ENCODE peak calls at places on chromosomes 2 and 18, in eight cellular contexts. One of them, this sample, is unnamed.

GRCh38 chr2:218839430-218839829 is 7.8 kb upstream of the PRKAG3 start:
- DNase-seq in stomach: no peak
- DNase-seq in PC-9: no peak
- DNase-seq in A549: no peak
- DNase-seq in H9: no peak
- DNase-seq in Peyer's patch: no peak
- DNase-seq in tibial artery: no peak
- DNase-seq in right cardiac atrium: no peak
- DNase-seq in this sample: no peak

GRCh38 chr18:25055076-25055475 is 296.9 kb downstream of the ZNF521 start:
- DNase-seq in A549: no peak
- DNase-seq in Peyer's patch: no peak
- DNase-seq in stomach: no peak
- DNase-seq in right cardiac atrium: no peak
- DNase-seq in tibial artery: no peak
- DNase-seq in PC-9: no peak
- DNase-seq in H9: no peak
- DNase-seq in this sample: no peak

GRCh38 chr2:221405521-221405920 is 166.6 kb downstream of the EPHA4 start:
- DNase-seq in right cardiac atrium: no peak
- DNase-seq in Peyer's patch: no peak
- DNase-seq in H9: no peak
- DNase-seq in tibial artery: no peak
- DNase-seq in stomach: no peak
- DNase-seq in A549: no peak
- DNase-seq in PC-9: no peak
- DNase-seq in this sample: no peak

GRCh38 chr2:126482582-126483464 is 173.1 kb upstream of the GYPC start:
- DNase-seq in PC-9: no peak
- DNase-seq in tibial artery: no peak
- DNase-seq in stomach: no peak
- DNase-seq in Peyer's patch: no peak
- DNase-seq in right cardiac atrium: peak; percentile 48
- DNase-seq in A549: peak; percentile 31
- DNase-seq in H9: peak; percentile 78
- DNase-seq in this sample: no peak

GRCh38 chr2:183148967-183149366 is 24.7 kb downstream of the NUP35 start:
- DNase-seq in tibial artery: no peak
- DNase-seq in H9: no peak
- DNase-seq in PC-9: no peak
- DNase-seq in Peyer's patch: no peak
- DNase-seq in right cardiac atrium: no peak
- DNase-seq in stomach: no peak
- DNase-seq in A549: no peak
- DNase-seq in this sample: no peak

GRCh38 chr2:62163106-62163831 is 32.6 kb upstream of the B3GNT2 start:
- DNase-seq in stomach: no peak
- DNase-seq in tibial artery: no peak
- DNase-seq in Peyer's patch: no peak
- DNase-seq in H9: no peak
- DNase-seq in PC-9: no peak
- DNase-seq in A549: no peak
- DNase-seq in right cardiac atrium: no peak
- DNase-seq in this sample: no peak

GRCh38 chr18:58927659-58928058 is 63.0 kb downstream of the ZNF532 start:
- DNase-seq in tibial artery: no peak
- DNase-seq in Peyer's patch: no peak
- DNase-seq in H9: no peak
- DNase-seq in PC-9: no peak
- DNase-seq in right cardiac atrium: no peak
- DNase-seq in stomach: no peak
- DNase-seq in A549: no peak
- DNase-seq in this sample: no peak

GRCh38 chr18:35355140-35355618 is 11.0 kb upstream of the ZNF24 start:
- DNase-seq in stomach: peak; percentile 73
- DNase-seq in A549: peak; percentile 50
- DNase-seq in Peyer's patch: peak; percentile 84
- DNase-seq in right cardiac atrium: peak; percentile 81
- DNase-seq in PC-9: peak; percentile 27
- DNase-seq in H9: peak; percentile 87
- DNase-seq in tibial artery: peak; percentile 82
- DNase-seq in this sample: peak; percentile 58

GRCh38 chr18:6294119-6294784 is 120.5 kb downstream of the L3MBTL4 start:
- DNase-seq in stomach: no peak
- DNase-seq in PC-9: no peak
- DNase-seq in Peyer's patch: no peak
- DNase-seq in right cardiac atrium: no peak
- DNase-seq in H9: no peak
- DNase-seq in tibial artery: no peak
- DNase-seq in A549: no peak
- DNase-seq in this sample: no peak

GRCh38 chr2:156182132-156182531 is 150.4 kb downstream of the NR4A2 start:
- DNase-seq in right cardiac atrium: no peak
- DNase-seq in stomach: peak; percentile 44
- DNase-seq in H9: no peak
- DNase-seq in PC-9: peak; percentile 52
- DNase-seq in tibial artery: no peak
- DNase-seq in A549: peak; percentile 15
- DNase-seq in Peyer's patch: peak; percentile 44
- DNase-seq in this sample: no peak

GRCh38 chr2:102103992-102104871 is 38.3 kb upstream of the IL1R1 start:
- DNase-seq in Peyer's patch: peak; percentile 77
- DNase-seq in tibial artery: peak; percentile 87
- DNase-seq in right cardiac atrium: peak; percentile 80
- DNase-seq in H9: no peak
- DNase-seq in A549: peak; percentile 71
- DNase-seq in stomach: peak; percentile 74
- DNase-seq in PC-9: peak; percentile 37
- DNase-seq in this sample: peak; percentile 62

GRCh38 chr2:132731431-132731830 is 61.4 kb upstream of the LYPD1 start:
- DNase-seq in PC-9: no peak
- DNase-seq in right cardiac atrium: no peak
- DNase-seq in stomach: no peak
- DNase-seq in A549: no peak
- DNase-seq in Peyer's patch: no peak
- DNase-seq in tibial artery: no peak
- DNase-seq in H9: no peak
- DNase-seq in this sample: no peak

GRCh38 chr2:11396690-11396985 is 52.2 kb upstream of the ROCK2 start:
- DNase-seq in Peyer's patch: no peak
- DNase-seq in A549: no peak
- DNase-seq in H9: no peak
- DNase-seq in PC-9: no peak
- DNase-seq in right cardiac atrium: no peak
- DNase-seq in stomach: no peak
- DNase-seq in tibial artery: no peak
- DNase-seq in this sample: no peak

GRCh38 chr2:11395971-11396689 is 51.7 kb upstream of the ROCK2 start:
- DNase-seq in Peyer's patch: no peak
- DNase-seq in tibial artery: no peak
- DNase-seq in PC-9: no peak
- DNase-seq in stomach: no peak
- DNase-seq in right cardiac atrium: no peak
- DNase-seq in A549: no peak
- DNase-seq in H9: no peak
- DNase-seq in this sample: no peak

GRCh38 chr2:11395389-11395788 is 51.0 kb upstream of the ROCK2 start:
- DNase-seq in stomach: no peak
- DNase-seq in H9: no peak
- DNase-seq in right cardiac atrium: peak; percentile 65
- DNase-seq in A549: no peak
- DNase-seq in PC-9: no peak
- DNase-seq in Peyer's patch: no peak
- DNase-seq in tibial artery: no peak
- DNase-seq in this sample: no peak

GRCh38 chr2:11397513-11397912 is 53.1 kb upstream of the ROCK2 start:
- DNase-seq in H9: no peak
- DNase-seq in right cardiac atrium: no peak
- DNase-seq in Peyer's patch: no peak
- DNase-seq in A549: no peak
- DNase-seq in stomach: no peak
- DNase-seq in tibial artery: no peak
- DNase-seq in PC-9: no peak
- DNase-seq in this sample: no peak

GRCh38 chr2:11397046-11397445 is 52.6 kb upstream of the ROCK2 start:
- DNase-seq in PC-9: no peak
- DNase-seq in tibial artery: no peak
- DNase-seq in stomach: no peak
- DNase-seq in H9: no peak
- DNase-seq in A549: no peak
- DNase-seq in Peyer's patch: no peak
- DNase-seq in right cardiac atrium: peak; percentile 75
- DNase-seq in this sample: peak; percentile 45
- H3K4me1 ChIP-seq in PC-9: no peaks in the 10 kb centered on the region
- H3K4me1 ChIP-seq in tibial artery: no peaks in the 10 kb centered on the region
- H3K4me1 ChIP-seq in stomach: peaks cover 10% of the 10 kb centered on the region
- H3K4me1 ChIP-seq in H9: no peaks in the 10 kb centered on the region
- H3K4me1 ChIP-seq in A549: peaks cover 28% of the 10 kb centered on the region
- H3K4me1 ChIP-seq in Peyer's patch: no peaks in the 10 kb centered on the region
- H3K4me1 ChIP-seq in right cardiac atrium: peaks cover 12% of the 10 kb centered on the region
- H3K4me1 ChIP-seq in this sample: peaks cover 54% of the 10 kb centered on the region

DNA sequence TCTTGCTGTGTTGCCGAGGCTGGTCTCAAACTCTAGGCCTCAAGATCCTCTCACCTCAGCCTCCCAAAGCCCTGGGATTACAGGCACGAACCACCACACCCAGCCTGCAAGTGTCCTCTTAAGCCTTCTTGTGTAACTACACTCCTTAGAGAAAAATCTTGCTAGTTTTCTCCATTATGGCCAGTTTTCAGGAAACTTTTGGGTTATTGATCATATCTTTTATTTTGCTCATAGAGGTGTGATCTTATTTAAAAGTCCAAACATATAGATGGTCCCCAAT is 2.4 kb downstream of the SOCS6 start:
- DNase-seq in A549: peak; percentile 63
- DNase-seq in right cardiac atrium: no peak
- DNase-seq in Peyer's patch: no peak
- DNase-seq in stomach: no peak
- DNase-seq in H9: no peak
- DNase-seq in tibial artery: no peak
- DNase-seq in PC-9: no peak
- DNase-seq in this sample: no peak
- H3K27ac ChIP-seq in A549: peak overlapping the region; percentile 95
- H3K27ac ChIP-seq in right cardiac atrium: peak overlapping the region; percentile 15
- H3K27ac ChIP-seq in Peyer's patch: no peak overlapping the region
- H3K27ac ChIP-seq in stomach: no peak overlapping the region
- H3K27ac ChIP-seq in H9: no peak overlapping the region
- H3K27ac ChIP-seq in tibial artery: no peak overlapping the region
- H3K27ac ChIP-seq in PC-9: peak overlapping the region; percentile 61
- H3K27ac ChIP-seq in this sample: no peak overlapping the region

GRCh38 chr2:118810766-118811165 is 36.7 kb downstream of the EN1 start:
- DNase-seq in Peyer's patch: no peak
- DNase-seq in tibial artery: no peak
- DNase-seq in right cardiac atrium: no peak
- DNase-seq in PC-9: no peak
- DNase-seq in A549: no peak
- DNase-seq in H9: no peak
- DNase-seq in stomach: no peak
- DNase-seq in this sample: no peak
- H3K4me1 ChIP-seq in Peyer's patch: no peaks in the 10 kb centered on the region
- H3K4me1 ChIP-seq in tibial artery: no peaks in the 10 kb centered on the region
- H3K4me1 ChIP-seq in right cardiac atrium: no peaks in the 10 kb centered on the region
- H3K4me1 ChIP-seq in PC-9: no peaks in the 10 kb centered on the region
- H3K4me1 ChIP-seq in A549: no peaks in the 10 kb centered on the region
- H3K4me1 ChIP-seq in H9: peaks cover 9% of the 10 kb centered on the region
- H3K4me1 ChIP-seq in stomach: no peaks in the 10 kb centered on the region
- H3K4me1 ChIP-seq in this sample: no peaks in the 10 kb centered on the region

GRCh38 chr2:9985531-9985930 is 34.0 kb downstream of the GRHL1 start:
- DNase-seq in Peyer's patch: no peak
- DNase-seq in stomach: no peak
- DNase-seq in right cardiac atrium: no peak
- DNase-seq in H9: no peak
- DNase-seq in A549: no peak
- DNase-seq in tibial artery: no peak
- DNase-seq in PC-9: no peak
- DNase-seq in this sample: no peak
- H3K27ac ChIP-seq in Peyer's patch: no peak overlapping the region
- H3K27ac ChIP-seq in stomach: no peak overlapping the region
- H3K27ac ChIP-seq in right cardiac atrium: no peak overlapping the region
- H3K27ac ChIP-seq in H9: no peak overlapping the region
- H3K27ac ChIP-seq in A549: no peak overlapping the region
- H3K27ac ChIP-seq in tibial artery: peak overlapping the region; percentile 68
- H3K27ac ChIP-seq in PC-9: no peak overlapping the region
- H3K27ac ChIP-seq in this sample: no peak overlapping the region

GRCh38 chr2:237662671-237663093 is 35.3 kb downstream of the LRRFIP1 start:
- DNase-seq in tibial artery: peak; percentile 95
- DNase-seq in H9: peak; percentile 94
- DNase-seq in PC-9: peak; percentile 96
- DNase-seq in right cardiac atrium: peak; percentile 91
- DNase-seq in stomach: peak; percentile 96
- DNase-seq in A549: no peak
- DNase-seq in Peyer's patch: peak; percentile 91
- DNase-seq in this sample: peak; percentile 87
- H3K4me1 ChIP-seq in tibial artery: no peaks in the 10 kb centered on the region
- H3K4me1 ChIP-seq in H9: no peaks in the 10 kb centered on the region
- H3K4me1 ChIP-seq in PC-9: peaks cover 46% of the 10 kb centered on the region
- H3K4me1 ChIP-seq in right cardiac atrium: peaks cover 2% of the 10 kb centered on the region
- H3K4me1 ChIP-seq in stomach: peaks cover 31% of the 10 kb centered on the region
- H3K4me1 ChIP-seq in A549: no peaks in the 10 kb centered on the region
- H3K4me1 ChIP-seq in Peyer's patch: peaks cover 14% of the 10 kb centered on the region
- H3K4me1 ChIP-seq in this sample: peaks cover 50% of the 10 kb centered on the region

DNA sequence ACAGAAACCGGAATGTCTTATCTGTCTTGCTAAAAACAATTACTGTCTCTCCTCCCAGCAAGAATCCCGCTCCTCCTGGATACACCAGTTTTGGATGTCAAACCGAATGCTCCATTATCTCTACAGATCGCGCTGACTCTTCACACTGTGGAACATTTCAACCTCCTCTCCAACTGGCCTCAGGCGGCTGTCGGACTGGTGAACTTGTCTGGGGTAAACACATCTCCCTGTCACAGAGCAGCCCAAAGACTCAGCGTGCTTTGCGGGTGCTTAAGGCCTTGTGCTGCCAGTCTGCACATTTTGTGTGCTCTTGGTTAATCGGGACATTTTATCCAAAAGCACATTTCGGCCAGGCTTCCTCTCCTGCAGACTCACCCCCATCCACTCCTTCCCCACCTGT is 173.1 kb downstream of the ICOS start:
- DNase-seq in Peyer's patch: no peak
- DNase-seq in A549: no peak
- DNase-seq in tibial artery: no peak
- DNase-seq in PC-9: no peak
- DNase-seq in H9: no peak
- DNase-seq in right cardiac atrium: peak; percentile 31
- DNase-seq in stomach: no peak
- DNase-seq in this sample: no peak
- H3K27ac ChIP-seq in Peyer's patch: no peak overlapping the region
- H3K27ac ChIP-seq in A549: no peak overlapping the region
- H3K27ac ChIP-seq in tibial artery: no peak overlapping the region
- H3K27ac ChIP-seq in PC-9: no peak overlapping the region
- H3K27ac ChIP-seq in H9: no peak overlapping the region
- H3K27ac ChIP-seq in right cardiac atrium: peak overlapping the region; percentile 46
- H3K27ac ChIP-seq in stomach: no peak overlapping the region
- H3K27ac ChIP-seq in this sample: peak overlapping the region; percentile 69

DNA sequence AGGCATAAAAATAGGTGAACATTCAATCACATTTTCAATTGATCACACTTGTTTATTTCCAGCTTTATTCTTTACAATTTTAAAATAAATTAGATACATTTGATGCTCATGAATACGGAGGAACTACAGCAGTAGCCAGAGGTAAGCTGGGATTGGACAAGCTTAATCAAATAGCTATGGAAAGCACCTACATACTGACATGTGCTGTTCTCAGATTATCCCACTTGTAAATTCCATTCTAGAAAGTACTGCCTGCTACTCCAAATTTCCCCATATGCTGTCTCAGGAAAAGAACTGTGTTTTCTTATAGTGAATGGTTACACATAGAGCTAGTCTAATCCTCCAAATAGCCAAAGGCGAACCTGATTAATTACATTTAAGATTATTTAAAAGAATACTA is 24.2 kb downstream of the PELI1 start:
- DNase-seq in H9: no peak
- DNase-seq in Peyer's patch: no peak
- DNase-seq in A549: no peak
- DNase-seq in stomach: no peak
- DNase-seq in PC-9: no peak
- DNase-seq in right cardiac atrium: no peak
- DNase-seq in tibial artery: no peak
- DNase-seq in this sample: no peak
- H3K4me1 ChIP-seq in H9: no peaks in the 10 kb centered on the region
- H3K4me1 ChIP-seq in Peyer's patch: peaks cover 44% of the 10 kb centered on the region
- H3K4me1 ChIP-seq in A549: peaks cover 6% of the 10 kb centered on the region
- H3K4me1 ChIP-seq in stomach: peaks cover 35% of the 10 kb centered on the region
- H3K4me1 ChIP-seq in PC-9: peaks cover 9% of the 10 kb centered on the region
- H3K4me1 ChIP-seq in right cardiac atrium: peaks cover 4% of the 10 kb centered on the region
- H3K4me1 ChIP-seq in tibial artery: no peaks in the 10 kb centered on the region
- H3K4me1 ChIP-seq in this sample: peaks cover 57% of the 10 kb centered on the region